ENCODE peak calls at places on chromosomes 5 and 9, in five cellular contexts. One of them, this sample, is unnamed.

GRCh38 chr5:72648511-72648910 is 141.3 kb upstream of the ZNF366 start:
- DNase-seq in right lobe of liver: no peak
- DNase-seq in cardiac muscle cell: no peak
- DNase-seq in brain microvascular endothelial cell: no peak
- DNase-seq in lung: no peak
- DNase-seq in this sample: no peak

GRCh38 chr5:146425023-146425422 is 22.1 kb upstream of the TCERG1 start:
- DNase-seq in cardiac muscle cell: no peak
- DNase-seq in right lobe of liver: no peak
- DNase-seq in lung: no peak
- DNase-seq in brain microvascular endothelial cell: no peak
- DNase-seq in this sample: no peak

GRCh38 chr5:524442-525163 is at the start of gene SLC9A3:
- DNase-seq in right lobe of liver: no peak
- DNase-seq in cardiac muscle cell: no peak
- DNase-seq in lung: no peak
- DNase-seq in brain microvascular endothelial cell: no peak
- DNase-seq in this sample: no peak

GRCh38 chr9:77595426-77596051 is 52.6 kb downstream of the GNA14 start:
- DNase-seq in right lobe of liver: no peak
- DNase-seq in brain microvascular endothelial cell: no peak
- DNase-seq in lung: no peak
- DNase-seq in cardiac muscle cell: no peak
- DNase-seq in this sample: no peak

GRCh38 chr5:142697356-142697807 is 11.5 kb upstream of the FGF1 start:
- DNase-seq in brain microvascular endothelial cell: peak; percentile 81
- DNase-seq in lung: no peak
- DNase-seq in cardiac muscle cell: no peak
- DNase-seq in right lobe of liver: no peak
- DNase-seq in this sample: peak; percentile 67

GRCh38 chr5:92641031-92641962 is 939.7 kb downstream of the NR2F1-AS1 start:
- DNase-seq in lung: no peak
- DNase-seq in cardiac muscle cell: peak; percentile 39
- DNase-seq in right lobe of liver: peak; percentile 22
- DNase-seq in brain microvascular endothelial cell: peak; percentile 75
- DNase-seq in this sample: no peak

GRCh38 chr5:142770650-142771609 is 753 bp downstream of the ARHGAP26 start:
- DNase-seq in lung: peak; percentile 49
- DNase-seq in right lobe of liver: peak; percentile 71
- DNase-seq in cardiac muscle cell: peak; percentile 73
- DNase-seq in brain microvascular endothelial cell: peak; percentile 39
- DNase-seq in this sample: peak; percentile 51

GRCh38 chr9:78130004-78130403 is 98.4 kb upstream of the GNAQ start:
- DNase-seq in cardiac muscle cell: peak; percentile 34
- DNase-seq in brain microvascular endothelial cell: peak; percentile 26
- DNase-seq in lung: no peak
- DNase-seq in right lobe of liver: no peak
- DNase-seq in this sample: no peak

GRCh38 chr5:95081500-95082355 is 203.2 kb downstream of the MCTP1 start:
- DNase-seq in brain microvascular endothelial cell: peak; percentile 84
- DNase-seq in right lobe of liver: peak; percentile 50
- DNase-seq in cardiac muscle cell: no peak
- DNase-seq in lung: peak; percentile 52
- DNase-seq in this sample: peak; percentile 36

GRCh38 chr5:155080721-155081120 is 67.2 kb downstream of the KIF4B start:
- DNase-seq in brain microvascular endothelial cell: peak; percentile 3
- DNase-seq in cardiac muscle cell: no peak
- DNase-seq in lung: no peak
- DNase-seq in right lobe of liver: no peak
- DNase-seq in this sample: no peak

GRCh38 chr5:168047669-168048111 is 243.8 kb upstream of the WWC1 start:
- DNase-seq in cardiac muscle cell: peak; percentile 57
- DNase-seq in brain microvascular endothelial cell: no peak
- DNase-seq in right lobe of liver: no peak
- DNase-seq in lung: no peak
- DNase-seq in this sample: peak; percentile 73

GRCh38 chr5:55714339-55714738 is 2.2 kb upstream of the SLC38A9 start:
- DNase-seq in cardiac muscle cell: no peak
- DNase-seq in lung: no peak
- DNase-seq in right lobe of liver: no peak
- DNase-seq in brain microvascular endothelial cell: no peak
- DNase-seq in this sample: no peak

GRCh38 chr9:129930743-129931142 is 95.5 kb downstream of the USP20 start:
- DNase-seq in brain microvascular endothelial cell: no peak
- DNase-seq in cardiac muscle cell: no peak
- DNase-seq in right lobe of liver: no peak
- DNase-seq in lung: no peak
- DNase-seq in this sample: no peak

GRCh38 chr5:55187370-55187769 is 14.4 kb upstream of the CDC20B start:
- DNase-seq in right lobe of liver: no peak
- DNase-seq in cardiac muscle cell: no peak
- DNase-seq in brain microvascular endothelial cell: no peak
- DNase-seq in lung: no peak
- DNase-seq in this sample: no peak

GRCh38 chr5:96881511-96882115 is 5.3 kb downstream of the ERAP2 start:
- DNase-seq in right lobe of liver: no peak
- DNase-seq in brain microvascular endothelial cell: peak; percentile 92
- DNase-seq in lung: no peak
- DNase-seq in cardiac muscle cell: no peak
- DNase-seq in this sample: no peak

GRCh38 chr9:137087409-137087925 is 682 bp downstream of the MAN1B1 start:
- DNase-seq in right lobe of liver: no peak
- DNase-seq in lung: no peak
- DNase-seq in brain microvascular endothelial cell: no peak
- DNase-seq in cardiac muscle cell: no peak
- DNase-seq in this sample: no peak

GRCh38 chr9:127915325-127915752 is 1.5 kb downstream of the ST6GALNAC4 start:
- DNase-seq in brain microvascular endothelial cell: no peak
- DNase-seq in lung: no peak
- DNase-seq in cardiac muscle cell: no peak
- DNase-seq in right lobe of liver: no peak
- DNase-seq in this sample: no peak

GRCh38 chr9:19271081-19271480 is 40.6 kb downstream of the DENND4C start:
- DNase-seq in right lobe of liver: no peak
- DNase-seq in brain microvascular endothelial cell: no peak
- DNase-seq in lung: no peak
- DNase-seq in cardiac muscle cell: no peak
- DNase-seq in this sample: no peak

GRCh38 chr5:14296533-14297331 is 153.6 kb downstream of the TRIO start:
- DNase-seq in cardiac muscle cell: no peak
- DNase-seq in brain microvascular endothelial cell: no peak
- DNase-seq in lung: no peak
- DNase-seq in right lobe of liver: no peak
- DNase-seq in this sample: no peak

GRCh38 chr5:14295610-14296009 is 152.5 kb downstream of the TRIO start:
- DNase-seq in brain microvascular endothelial cell: no peak
- DNase-seq in cardiac muscle cell: no peak
- DNase-seq in lung: no peak
- DNase-seq in right lobe of liver: no peak
- DNase-seq in this sample: no peak

GRCh38 chr5:14299666-14300065 is 156.5 kb downstream of the TRIO start:
- DNase-seq in brain microvascular endothelial cell: no peak
- DNase-seq in cardiac muscle cell: no peak
- DNase-seq in lung: no peak
- DNase-seq in right lobe of liver: no peak
- DNase-seq in this sample: no peak

GRCh38 chr5:14297697-14298096 is 154.6 kb downstream of the TRIO start:
- DNase-seq in right lobe of liver: no peak
- DNase-seq in cardiac muscle cell: no peak
- DNase-seq in lung: no peak
- DNase-seq in brain microvascular endothelial cell: no peak
- DNase-seq in this sample: no peak

DNA sequence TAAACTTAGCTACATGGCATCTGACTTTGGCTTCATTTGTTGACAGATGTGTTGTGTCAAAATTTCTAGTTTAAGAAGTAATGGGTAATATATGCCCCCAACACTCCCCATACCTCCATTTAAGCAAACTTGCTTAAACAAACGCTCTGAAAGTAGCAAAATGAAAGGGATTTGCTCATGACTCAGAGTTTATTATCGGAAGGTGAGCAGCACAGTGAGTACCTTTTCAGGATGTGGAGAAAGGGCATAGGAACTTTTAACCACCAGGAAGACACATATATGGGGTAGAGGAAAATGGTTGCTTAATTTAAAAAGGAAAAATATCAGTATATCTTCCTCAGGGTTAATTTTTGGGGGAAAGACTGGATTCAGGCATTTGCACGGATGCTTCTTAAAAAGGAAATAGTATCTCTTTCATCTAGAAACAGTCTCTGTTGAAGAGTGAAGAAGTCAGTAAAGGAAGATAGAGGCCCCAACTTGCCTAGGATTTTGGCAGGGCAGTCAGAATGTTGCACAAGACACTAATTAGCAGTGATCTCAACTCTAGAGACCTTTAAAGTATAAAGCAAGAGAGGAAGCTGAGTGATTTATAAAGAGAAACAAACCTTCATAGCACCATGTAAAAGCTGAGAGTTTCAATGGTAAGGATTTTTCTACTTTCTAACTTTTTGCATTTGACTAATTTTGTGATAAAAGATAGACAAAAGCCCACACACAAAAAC is 155.1 kb downstream of the TRIO start:
- DNase-seq in brain microvascular endothelial cell: no peak
- DNase-seq in right lobe of liver: no peak
- DNase-seq in lung: no peak
- DNase-seq in cardiac muscle cell: no peak
- DNase-seq in this sample: no peak
- H3K36me3 ChIP-seq in brain microvascular endothelial cell: peaks cover 63% of the 10 kb centered on the region
- H3K36me3 ChIP-seq in right lobe of liver: peaks cover 7% of the 10 kb centered on the region
- H3K36me3 ChIP-seq in lung: peaks cover 23% of the 10 kb centered on the region
- H3K36me3 ChIP-seq in cardiac muscle cell: no peaks in the 10 kb centered on the region
- H3K36me3 ChIP-seq in this sample: peaks cover 20% of the 10 kb centered on the region

GRCh38 chr9:97506264-97506663 is 4.8 kb downstream of the TMOD1 start:
- DNase-seq in cardiac muscle cell: no peak
- DNase-seq in right lobe of liver: no peak
- DNase-seq in lung: no peak
- DNase-seq in brain microvascular endothelial cell: no peak
- DNase-seq in this sample: no peak
- H3K27ac ChIP-seq in cardiac muscle cell: no peak overlapping the region
- H3K27ac ChIP-seq in right lobe of liver: no peak overlapping the region
- H3K27ac ChIP-seq in lung: no peak overlapping the region
- H3K27ac ChIP-seq in brain microvascular endothelial cell: no peak overlapping the region
- H3K27ac ChIP-seq in this sample: no peak overlapping the region

GRCh38 chr5:172093559-172093958 is 87.1 kb upstream of the FBXW11 start:
- DNase-seq in brain microvascular endothelial cell: no peak
- DNase-seq in cardiac muscle cell: no peak
- DNase-seq in lung: no peak
- DNase-seq in right lobe of liver: no peak
- DNase-seq in this sample: peak; percentile 50

GRCh38 chr5:172096184-172096941 is 89.9 kb upstream of the FBXW11 start:
- DNase-seq in lung: no peak
- DNase-seq in cardiac muscle cell: no peak
- DNase-seq in brain microvascular endothelial cell: no peak
- DNase-seq in right lobe of liver: no peak
- DNase-seq in this sample: peak; percentile 4

GRCh38 chr5:172097356-172097755 is 90.7 kb downstream of the STK10 start:
- DNase-seq in right lobe of liver: no peak
- DNase-seq in cardiac muscle cell: no peak
- DNase-seq in brain microvascular endothelial cell: no peak
- DNase-seq in lung: no peak
- DNase-seq in this sample: peak; percentile 16

GRCh38 chr5:172093965-172094364 is 87.5 kb upstream of the FBXW11 start:
- DNase-seq in brain microvascular endothelial cell: no peak
- DNase-seq in cardiac muscle cell: no peak
- DNase-seq in lung: no peak
- DNase-seq in right lobe of liver: no peak
- DNase-seq in this sample: peak; percentile 69

GRCh38 chr5:172095368-172095960 is 89.0 kb upstream of the FBXW11 start:
- DNase-seq in right lobe of liver: no peak
- DNase-seq in cardiac muscle cell: no peak
- DNase-seq in lung: no peak
- DNase-seq in brain microvascular endothelial cell: no peak
- DNase-seq in this sample: no peak
- H3K36me3 ChIP-seq in right lobe of liver: no peaks in the 10 kb centered on the region
- H3K36me3 ChIP-seq in cardiac muscle cell: no peaks in the 10 kb centered on the region
- H3K36me3 ChIP-seq in lung: peaks cover 31% of the 10 kb centered on the region
- H3K36me3 ChIP-seq in brain microvascular endothelial cell: peaks cover 27% of the 10 kb centered on the region
- H3K36me3 ChIP-seq in this sample: peaks cover 25% of the 10 kb centered on the region

GRCh38 chr9:20417695-20418094 is 204.6 kb downstream of the MLLT3 start:
- DNase-seq in brain microvascular endothelial cell: no peak
- DNase-seq in cardiac muscle cell: no peak
- DNase-seq in right lobe of liver: no peak
- DNase-seq in lung: no peak
- DNase-seq in this sample: no peak
- H3K27ac ChIP-seq in brain microvascular endothelial cell: no peak overlapping the region
- H3K27ac ChIP-seq in cardiac muscle cell: no peak overlapping the region
- H3K27ac ChIP-seq in right lobe of liver: no peak overlapping the region
- H3K27ac ChIP-seq in lung: no peak overlapping the region
- H3K27ac ChIP-seq in this sample: no peak overlapping the region

DNA sequence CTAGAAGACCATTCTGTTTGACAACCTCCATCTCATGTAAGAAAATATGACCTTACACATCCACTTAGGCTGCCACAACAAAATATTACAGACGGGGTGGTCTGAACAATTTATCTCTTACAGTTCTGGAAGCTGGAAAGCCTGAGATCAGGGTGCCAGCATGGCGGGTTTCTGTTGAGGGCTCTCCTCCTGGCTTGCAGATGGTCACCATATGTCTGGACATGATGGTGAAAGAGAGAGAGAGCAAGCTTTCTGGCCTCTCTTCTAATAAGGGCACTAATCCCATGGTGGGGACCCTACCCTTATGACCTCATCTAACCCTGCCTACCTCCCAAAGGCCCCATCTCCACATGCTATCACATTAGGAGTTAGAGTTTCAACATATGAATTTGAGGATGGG is 66.0 kb downstream of the AMBP start:
- DNase-seq in lung: no peak
- DNase-seq in right lobe of liver: no peak
- DNase-seq in cardiac muscle cell: no peak
- DNase-seq in brain microvascular endothelial cell: no peak
- DNase-seq in this sample: no peak
- H3K36me3 ChIP-seq in lung: peaks cover 20% of the 10 kb centered on the region
- H3K36me3 ChIP-seq in right lobe of liver: peaks cover 3% of the 10 kb centered on the region
- H3K36me3 ChIP-seq in cardiac muscle cell: peaks cover 11% of the 10 kb centered on the region
- H3K36me3 ChIP-seq in brain microvascular endothelial cell: peaks cover 19% of the 10 kb centered on the region
- H3K36me3 ChIP-seq in this sample: peaks cover 38% of the 10 kb centered on the region

GRCh38 chr5:127337876-127338275 is 47.3 kb downstream of the MEGF10 start:
- DNase-seq in lung: no peak
- DNase-seq in right lobe of liver: no peak
- DNase-seq in brain microvascular endothelial cell: no peak
- DNase-seq in cardiac muscle cell: no peak
- DNase-seq in this sample: no peak

GRCh38 chr5:127343313-127343712 is 52.7 kb downstream of the MEGF10 start:
- DNase-seq in cardiac muscle cell: no peak
- DNase-seq in lung: no peak
- DNase-seq in right lobe of liver: no peak
- DNase-seq in brain microvascular endothelial cell: no peak
- DNase-seq in this sample: no peak

GRCh38 chr5:127342364-127342763 is 51.8 kb downstream of the MEGF10 start:
- DNase-seq in brain microvascular endothelial cell: no peak
- DNase-seq in lung: no peak
- DNase-seq in right lobe of liver: no peak
- DNase-seq in cardiac muscle cell: no peak
- DNase-seq in this sample: no peak

GRCh38 chr5:127338501-127338900 is 47.9 kb downstream of the MEGF10 start:
- DNase-seq in right lobe of liver: no peak
- DNase-seq in cardiac muscle cell: no peak
- DNase-seq in lung: no peak
- DNase-seq in brain microvascular endothelial cell: no peak
- DNase-seq in this sample: no peak

GRCh38 chr5:127340606-127341005 is 50.0 kb downstream of the MEGF10 start:
- DNase-seq in cardiac muscle cell: no peak
- DNase-seq in right lobe of liver: no peak
- DNase-seq in lung: no peak
- DNase-seq in brain microvascular endothelial cell: no peak
- DNase-seq in this sample: no peak
- H3K27ac ChIP-seq in cardiac muscle cell: no peak overlapping the region
- H3K27ac ChIP-seq in right lobe of liver: no peak overlapping the region
- H3K27ac ChIP-seq in lung: no peak overlapping the region
- H3K27ac ChIP-seq in brain microvascular endothelial cell: no peak overlapping the region
- H3K27ac ChIP-seq in this sample: no peak overlapping the region